ENCODE peak calls at places on chromosomes 16 and 17, in ten cellular contexts. One of them, this sample, is unnamed.

GRCh38 chr16:4922721-4923342 is 14.1 kb downstream of the PPL start:
- DNase-seq in T-helper 2 cell treated with Interferon-gamma antibody and Interleukin-4, amounts not matched to agents 5 μg/mL and 100 μg/mL, for 36 hours: no peak
- DNase-seq in activated T-cell treated with anti-CD3 and anti-CD28 coated beads, Interleukin-2, amount 50 U/mL, for 72 hours: no peak
- DNase-seq in activated gamma-delta T cell treated with Interleukin-2 at 50 U/mL for 16 hours: no peak
- DNase-seq in testis: no peak
- DNase-seq in tibial nerve: no peak
- DNase-seq in B cell: no peak
- DNase-seq in stimulated activated naive B cell treated with anti-CD40 and anti-IgM and Interleukin-4, amounts not matched to agents 10 μg/mL and 1 μg/mL and 100 μg/mL, for 72 hours: no peak
- DNase-seq in occipital lobe: no peak
- DNase-seq in HTR-8/SVneo: no peak
- DNase-seq in this sample: no peak

GRCh38 chr16:88970095-88970494 is 6.9 kb downstream of the CBFA2T3 start:
- DNase-seq in T-helper 2 cell treated with Interferon-gamma antibody and Interleukin-4, amounts not matched to agents 5 μg/mL and 100 μg/mL, for 36 hours: no peak
- DNase-seq in activated T-cell treated with anti-CD3 and anti-CD28 coated beads, Interleukin-2, amount 50 U/mL, for 72 hours: no peak
- DNase-seq in activated gamma-delta T cell treated with Interleukin-2 at 50 U/mL for 16 hours: no peak
- DNase-seq in testis: no peak
- DNase-seq in tibial nerve: no peak
- DNase-seq in B cell: no peak
- DNase-seq in stimulated activated naive B cell treated with anti-CD40 and anti-IgM and Interleukin-4, amounts not matched to agents 10 μg/mL and 1 μg/mL and 100 μg/mL, for 72 hours: no peak
- DNase-seq in occipital lobe: no peak
- DNase-seq in HTR-8/SVneo: no peak
- DNase-seq in this sample: no peak

GRCh38 chr17:72192409-72193192 is 71.8 kb downstream of the SOX9 start:
- DNase-seq in T-helper 2 cell treated with Interferon-gamma antibody and Interleukin-4, amounts not matched to agents 5 μg/mL and 100 μg/mL, for 36 hours: no peak
- DNase-seq in activated T-cell treated with anti-CD3 and anti-CD28 coated beads, Interleukin-2, amount 50 U/mL, for 72 hours: no peak
- DNase-seq in activated gamma-delta T cell treated with Interleukin-2 at 50 U/mL for 16 hours: no peak
- DNase-seq in testis: peak
- DNase-seq in tibial nerve: peak
- DNase-seq in B cell: no peak
- DNase-seq in stimulated activated naive B cell treated with anti-CD40 and anti-IgM and Interleukin-4, amounts not matched to agents 10 μg/mL and 1 μg/mL and 100 μg/mL, for 72 hours: no peak
- DNase-seq in occipital lobe: peak
- DNase-seq in HTR-8/SVneo: no peak
- DNase-seq in this sample: no peak

GRCh38 chr16:280552-280951 is at the start of gene ARHGDIG:
- DNase-seq in T-helper 2 cell treated with Interferon-gamma antibody and Interleukin-4, amounts not matched to agents 5 μg/mL and 100 μg/mL, for 36 hours: no peak
- DNase-seq in activated T-cell treated with anti-CD3 and anti-CD28 coated beads, Interleukin-2, amount 50 U/mL, for 72 hours: no peak
- DNase-seq in activated gamma-delta T cell treated with Interleukin-2 at 50 U/mL for 16 hours: no peak
- DNase-seq in testis: no peak
- DNase-seq in tibial nerve: no peak
- DNase-seq in B cell: no peak
- DNase-seq in stimulated activated naive B cell treated with anti-CD40 and anti-IgM and Interleukin-4, amounts not matched to agents 10 μg/mL and 1 μg/mL and 100 μg/mL, for 72 hours: no peak
- DNase-seq in occipital lobe: no peak
- DNase-seq in HTR-8/SVneo: no peak
- DNase-seq in this sample: no peak

GRCh38 chr17:83199500-83200201 is 120.2 kb downstream of the METRNL start:
- DNase-seq in T-helper 2 cell treated with Interferon-gamma antibody and Interleukin-4, amounts not matched to agents 5 μg/mL and 100 μg/mL, for 36 hours: peak
- DNase-seq in activated T-cell treated with anti-CD3 and anti-CD28 coated beads, Interleukin-2, amount 50 U/mL, for 72 hours: peak
- DNase-seq in activated gamma-delta T cell treated with Interleukin-2 at 50 U/mL for 16 hours: peak
- DNase-seq in testis: peak
- DNase-seq in tibial nerve: peak
- DNase-seq in B cell: peak
- DNase-seq in stimulated activated naive B cell treated with anti-CD40 and anti-IgM and Interleukin-4, amounts not matched to agents 10 μg/mL and 1 μg/mL and 100 μg/mL, for 72 hours: peak
- DNase-seq in occipital lobe: no peak
- DNase-seq in HTR-8/SVneo: no peak
- DNase-seq in this sample: peak

GRCh38 chr17:29113334-29113733 is 66.9 kb downstream of the MYO18A start:
- DNase-seq in T-helper 2 cell treated with Interferon-gamma antibody and Interleukin-4, amounts not matched to agents 5 μg/mL and 100 μg/mL, for 36 hours: no peak
- DNase-seq in activated T-cell treated with anti-CD3 and anti-CD28 coated beads, Interleukin-2, amount 50 U/mL, for 72 hours: no peak
- DNase-seq in activated gamma-delta T cell treated with Interleukin-2 at 50 U/mL for 16 hours: no peak
- DNase-seq in testis: no peak
- DNase-seq in tibial nerve: no peak
- DNase-seq in B cell: no peak
- DNase-seq in stimulated activated naive B cell treated with anti-CD40 and anti-IgM and Interleukin-4, amounts not matched to agents 10 μg/mL and 1 μg/mL and 100 μg/mL, for 72 hours: no peak
- DNase-seq in occipital lobe: no peak
- DNase-seq in HTR-8/SVneo: no peak
- DNase-seq in this sample: no peak

GRCh38 chr17:79077587-79077986 is 3.0 kb downstream of the ENGASE start:
- DNase-seq in T-helper 2 cell treated with Interferon-gamma antibody and Interleukin-4, amounts not matched to agents 5 μg/mL and 100 μg/mL, for 36 hours: no peak
- DNase-seq in activated T-cell treated with anti-CD3 and anti-CD28 coated beads, Interleukin-2, amount 50 U/mL, for 72 hours: no peak
- DNase-seq in activated gamma-delta T cell treated with Interleukin-2 at 50 U/mL for 16 hours: no peak
- DNase-seq in testis: no peak
- DNase-seq in tibial nerve: no peak
- DNase-seq in B cell: no peak
- DNase-seq in stimulated activated naive B cell treated with anti-CD40 and anti-IgM and Interleukin-4, amounts not matched to agents 10 μg/mL and 1 μg/mL and 100 μg/mL, for 72 hours: no peak
- DNase-seq in occipital lobe: no peak
- DNase-seq in HTR-8/SVneo: no peak
- DNase-seq in this sample: no peak

GRCh38 chr17:18139092-18139491 is 30.5 kb downstream of the MYO15A start:
- DNase-seq in T-helper 2 cell treated with Interferon-gamma antibody and Interleukin-4, amounts not matched to agents 5 μg/mL and 100 μg/mL, for 36 hours: no peak
- DNase-seq in activated T-cell treated with anti-CD3 and anti-CD28 coated beads, Interleukin-2, amount 50 U/mL, for 72 hours: no peak
- DNase-seq in activated gamma-delta T cell treated with Interleukin-2 at 50 U/mL for 16 hours: no peak
- DNase-seq in testis: no peak
- DNase-seq in tibial nerve: no peak
- DNase-seq in B cell: no peak
- DNase-seq in stimulated activated naive B cell treated with anti-CD40 and anti-IgM and Interleukin-4, amounts not matched to agents 10 μg/mL and 1 μg/mL and 100 μg/mL, for 72 hours: no peak
- DNase-seq in occipital lobe: no peak
- DNase-seq in HTR-8/SVneo: no peak
- DNase-seq in this sample: no peak

GRCh38 chr16:425740-426114 is 278 bp downstream of the RAB11FIP3 start:
- DNase-seq in T-helper 2 cell treated with Interferon-gamma antibody and Interleukin-4, amounts not matched to agents 5 μg/mL and 100 μg/mL, for 36 hours: no peak
- DNase-seq in activated T-cell treated with anti-CD3 and anti-CD28 coated beads, Interleukin-2, amount 50 U/mL, for 72 hours: peak
- DNase-seq in activated gamma-delta T cell treated with Interleukin-2 at 50 U/mL for 16 hours: no peak
- DNase-seq in testis: no peak
- DNase-seq in tibial nerve: no peak
- DNase-seq in B cell: no peak
- DNase-seq in stimulated activated naive B cell treated with anti-CD40 and anti-IgM and Interleukin-4, amounts not matched to agents 10 μg/mL and 1 μg/mL and 100 μg/mL, for 72 hours: no peak
- DNase-seq in occipital lobe: no peak
- DNase-seq in HTR-8/SVneo: no peak
- DNase-seq in this sample: no peak

GRCh38 chr17:57668332-57668731 is 76.8 kb downstream of the CCDC182 start:
- DNase-seq in T-helper 2 cell treated with Interferon-gamma antibody and Interleukin-4, amounts not matched to agents 5 μg/mL and 100 μg/mL, for 36 hours: no peak
- DNase-seq in activated T-cell treated with anti-CD3 and anti-CD28 coated beads, Interleukin-2, amount 50 U/mL, for 72 hours: no peak
- DNase-seq in activated gamma-delta T cell treated with Interleukin-2 at 50 U/mL for 16 hours: no peak
- DNase-seq in testis: peak
- DNase-seq in tibial nerve: no peak
- DNase-seq in B cell: no peak
- DNase-seq in stimulated activated naive B cell treated with anti-CD40 and anti-IgM and Interleukin-4, amounts not matched to agents 10 μg/mL and 1 μg/mL and 100 μg/mL, for 72 hours: no peak
- DNase-seq in occipital lobe: no peak
- DNase-seq in HTR-8/SVneo: no peak
- DNase-seq in this sample: no peak

GRCh38 chr16:29816694-29817441 is 916 bp downstream of the PAGR1 start:
- DNase-seq in T-helper 2 cell treated with Interferon-gamma antibody and Interleukin-4, amounts not matched to agents 5 μg/mL and 100 μg/mL, for 36 hours: peak
- DNase-seq in activated T-cell treated with anti-CD3 and anti-CD28 coated beads, Interleukin-2, amount 50 U/mL, for 72 hours: peak
- DNase-seq in activated gamma-delta T cell treated with Interleukin-2 at 50 U/mL for 16 hours: peak
- DNase-seq in testis: peak
- DNase-seq in tibial nerve: no peak
- DNase-seq in B cell: no peak
- DNase-seq in stimulated activated naive B cell treated with anti-CD40 and anti-IgM and Interleukin-4, amounts not matched to agents 10 μg/mL and 1 μg/mL and 100 μg/mL, for 72 hours: peak
- DNase-seq in occipital lobe: peak
- DNase-seq in HTR-8/SVneo: peak
- DNase-seq in this sample: no peak

GRCh38 chr16:71896688-71897368 is 1.5 kb downstream of the IST1 start:
- DNase-seq in T-helper 2 cell treated with Interferon-gamma antibody and Interleukin-4, amounts not matched to agents 5 μg/mL and 100 μg/mL, for 36 hours: no peak
- DNase-seq in activated T-cell treated with anti-CD3 and anti-CD28 coated beads, Interleukin-2, amount 50 U/mL, for 72 hours: no peak
- DNase-seq in activated gamma-delta T cell treated with Interleukin-2 at 50 U/mL for 16 hours: no peak
- DNase-seq in testis: no peak
- DNase-seq in tibial nerve: no peak
- DNase-seq in B cell: no peak
- DNase-seq in stimulated activated naive B cell treated with anti-CD40 and anti-IgM and Interleukin-4, amounts not matched to agents 10 μg/mL and 1 μg/mL and 100 μg/mL, for 72 hours: no peak
- DNase-seq in occipital lobe: no peak
- DNase-seq in HTR-8/SVneo: no peak
- DNase-seq in this sample: no peak

GRCh38 chr17:67452681-67453554 is 75.8 kb downstream of the PITPNC1 start:
- DNase-seq in T-helper 2 cell treated with Interferon-gamma antibody and Interleukin-4, amounts not matched to agents 5 μg/mL and 100 μg/mL, for 36 hours: peak
- DNase-seq in activated T-cell treated with anti-CD3 and anti-CD28 coated beads, Interleukin-2, amount 50 U/mL, for 72 hours: no peak
- DNase-seq in activated gamma-delta T cell treated with Interleukin-2 at 50 U/mL for 16 hours: peak
- DNase-seq in testis: no peak
- DNase-seq in tibial nerve: no peak
- DNase-seq in B cell: no peak
- DNase-seq in stimulated activated naive B cell treated with anti-CD40 and anti-IgM and Interleukin-4, amounts not matched to agents 10 μg/mL and 1 μg/mL and 100 μg/mL, for 72 hours: no peak
- DNase-seq in occipital lobe: no peak
- DNase-seq in HTR-8/SVneo: no peak
- DNase-seq in this sample: no peak

GRCh38 chr17:2094891-2095535 is 40.1 kb downstream of the HIC1 start:
- DNase-seq in T-helper 2 cell treated with Interferon-gamma antibody and Interleukin-4, amounts not matched to agents 5 μg/mL and 100 μg/mL, for 36 hours: no peak
- DNase-seq in activated T-cell treated with anti-CD3 and anti-CD28 coated beads, Interleukin-2, amount 50 U/mL, for 72 hours: no peak
- DNase-seq in activated gamma-delta T cell treated with Interleukin-2 at 50 U/mL for 16 hours: no peak
- DNase-seq in testis: peak
- DNase-seq in tibial nerve: no peak
- DNase-seq in B cell: no peak
- DNase-seq in stimulated activated naive B cell treated with anti-CD40 and anti-IgM and Interleukin-4, amounts not matched to agents 10 μg/mL and 1 μg/mL and 100 μg/mL, for 72 hours: no peak
- DNase-seq in occipital lobe: no peak
- DNase-seq in HTR-8/SVneo: no peak
- DNase-seq in this sample: no peak

GRCh38 chr17:43832168-43832975 is 574 bp downstream of the MPP3 start:
- DNase-seq in T-helper 2 cell treated with Interferon-gamma antibody and Interleukin-4, amounts not matched to agents 5 μg/mL and 100 μg/mL, for 36 hours: no peak
- DNase-seq in activated T-cell treated with anti-CD3 and anti-CD28 coated beads, Interleukin-2, amount 50 U/mL, for 72 hours: peak
- DNase-seq in activated gamma-delta T cell treated with Interleukin-2 at 50 U/mL for 16 hours: no peak
- DNase-seq in testis: peak
- DNase-seq in tibial nerve: peak
- DNase-seq in B cell: no peak
- DNase-seq in stimulated activated naive B cell treated with anti-CD40 and anti-IgM and Interleukin-4, amounts not matched to agents 10 μg/mL and 1 μg/mL and 100 μg/mL, for 72 hours: no peak
- DNase-seq in occipital lobe: no peak
- DNase-seq in HTR-8/SVneo: peak
- DNase-seq in this sample: no peak

GRCh38 chr17:40417258-40417608 is 463 bp downstream of the TOP2A start:
- DNase-seq in T-helper 2 cell treated with Interferon-gamma antibody and Interleukin-4, amounts not matched to agents 5 μg/mL and 100 μg/mL, for 36 hours: no peak
- DNase-seq in activated T-cell treated with anti-CD3 and anti-CD28 coated beads, Interleukin-2, amount 50 U/mL, for 72 hours: no peak
- DNase-seq in activated gamma-delta T cell treated with Interleukin-2 at 50 U/mL for 16 hours: no peak
- DNase-seq in testis: peak
- DNase-seq in tibial nerve: no peak
- DNase-seq in B cell: no peak
- DNase-seq in stimulated activated naive B cell treated with anti-CD40 and anti-IgM and Interleukin-4, amounts not matched to agents 10 μg/mL and 1 μg/mL and 100 μg/mL, for 72 hours: no peak
- DNase-seq in occipital lobe: no peak
- DNase-seq in HTR-8/SVneo: no peak
- DNase-seq in this sample: no peak

GRCh38 chr16:50395763-50396710 is 27.2 kb upstream of the BRD7 start:
- DNase-seq in T-helper 2 cell treated with Interferon-gamma antibody and Interleukin-4, amounts not matched to agents 5 μg/mL and 100 μg/mL, for 36 hours: no peak
- DNase-seq in activated T-cell treated with anti-CD3 and anti-CD28 coated beads, Interleukin-2, amount 50 U/mL, for 72 hours: no peak
- DNase-seq in activated gamma-delta T cell treated with Interleukin-2 at 50 U/mL for 16 hours: no peak
- DNase-seq in testis: no peak
- DNase-seq in tibial nerve: no peak
- DNase-seq in B cell: no peak
- DNase-seq in stimulated activated naive B cell treated with anti-CD40 and anti-IgM and Interleukin-4, amounts not matched to agents 10 μg/mL and 1 μg/mL and 100 μg/mL, for 72 hours: no peak
- DNase-seq in occipital lobe: no peak
- DNase-seq in HTR-8/SVneo: no peak
- DNase-seq in this sample: peak

GRCh38 chr17:14302421-14303099 is 1.7 kb downstream of the HS3ST3B1 start:
- DNase-seq in T-helper 2 cell treated with Interferon-gamma antibody and Interleukin-4, amounts not matched to agents 5 μg/mL and 100 μg/mL, for 36 hours: peak
- DNase-seq in activated T-cell treated with anti-CD3 and anti-CD28 coated beads, Interleukin-2, amount 50 U/mL, for 72 hours: peak
- DNase-seq in activated gamma-delta T cell treated with Interleukin-2 at 50 U/mL for 16 hours: peak
- DNase-seq in testis: peak
- DNase-seq in tibial nerve: peak
- DNase-seq in B cell: peak
- DNase-seq in stimulated activated naive B cell treated with anti-CD40 and anti-IgM and Interleukin-4, amounts not matched to agents 10 μg/mL and 1 μg/mL and 100 μg/mL, for 72 hours: peak
- DNase-seq in occipital lobe: peak
- DNase-seq in HTR-8/SVneo: peak
- DNase-seq in this sample: peak

GRCh38 chr17:38611070-38611786 is 5.5 kb upstream of the SRCIN1 start:
- DNase-seq in T-helper 2 cell treated with Interferon-gamma antibody and Interleukin-4, amounts not matched to agents 5 μg/mL and 100 μg/mL, for 36 hours: no peak
- DNase-seq in activated T-cell treated with anti-CD3 and anti-CD28 coated beads, Interleukin-2, amount 50 U/mL, for 72 hours: no peak
- DNase-seq in activated gamma-delta T cell treated with Interleukin-2 at 50 U/mL for 16 hours: no peak
- DNase-seq in testis: no peak
- DNase-seq in tibial nerve: no peak
- DNase-seq in B cell: no peak
- DNase-seq in stimulated activated naive B cell treated with anti-CD40 and anti-IgM and Interleukin-4, amounts not matched to agents 10 μg/mL and 1 μg/mL and 100 μg/mL, for 72 hours: no peak
- DNase-seq in occipital lobe: no peak
- DNase-seq in HTR-8/SVneo: no peak
- DNase-seq in this sample: no peak

GRCh38 chr17:19579867-19580565 is 46.4 kb downstream of the SLC47A1 start:
- DNase-seq in T-helper 2 cell treated with Interferon-gamma antibody and Interleukin-4, amounts not matched to agents 5 μg/mL and 100 μg/mL, for 36 hours: no peak
- DNase-seq in activated T-cell treated with anti-CD3 and anti-CD28 coated beads, Interleukin-2, amount 50 U/mL, for 72 hours: no peak
- DNase-seq in activated gamma-delta T cell treated with Interleukin-2 at 50 U/mL for 16 hours: no peak
- DNase-seq in testis: peak
- DNase-seq in tibial nerve: no peak
- DNase-seq in B cell: no peak
- DNase-seq in stimulated activated naive B cell treated with anti-CD40 and anti-IgM and Interleukin-4, amounts not matched to agents 10 μg/mL and 1 μg/mL and 100 μg/mL, for 72 hours: no peak
- DNase-seq in occipital lobe: no peak
- DNase-seq in HTR-8/SVneo: no peak
- DNase-seq in this sample: no peak

GRCh38 chr16:66418165-66418962 is 8.7 kb upstream of the BEAN1 start:
- DNase-seq in T-helper 2 cell treated with Interferon-gamma antibody and Interleukin-4, amounts not matched to agents 5 μg/mL and 100 μg/mL, for 36 hours: no peak
- DNase-seq in activated T-cell treated with anti-CD3 and anti-CD28 coated beads, Interleukin-2, amount 50 U/mL, for 72 hours: no peak
- DNase-seq in activated gamma-delta T cell treated with Interleukin-2 at 50 U/mL for 16 hours: no peak
- DNase-seq in testis: no peak
- DNase-seq in tibial nerve: no peak
- DNase-seq in B cell: peak
- DNase-seq in stimulated activated naive B cell treated with anti-CD40 and anti-IgM and Interleukin-4, amounts not matched to agents 10 μg/mL and 1 μg/mL and 100 μg/mL, for 72 hours: no peak
- DNase-seq in occipital lobe: no peak
- DNase-seq in HTR-8/SVneo: no peak
- DNase-seq in this sample: no peak

GRCh38 chr17:27565874-27566672 is 64.9 kb upstream of the LGALS9 start:
- DNase-seq in T-helper 2 cell treated with Interferon-gamma antibody and Interleukin-4, amounts not matched to agents 5 μg/mL and 100 μg/mL, for 36 hours: peak
- DNase-seq in activated T-cell treated with anti-CD3 and anti-CD28 coated beads, Interleukin-2, amount 50 U/mL, for 72 hours: peak
- DNase-seq in activated gamma-delta T cell treated with Interleukin-2 at 50 U/mL for 16 hours: no peak
- DNase-seq in testis: no peak
- DNase-seq in tibial nerve: no peak
- DNase-seq in B cell: no peak
- DNase-seq in stimulated activated naive B cell treated with anti-CD40 and anti-IgM and Interleukin-4, amounts not matched to agents 10 μg/mL and 1 μg/mL and 100 μg/mL, for 72 hours: peak
- DNase-seq in occipital lobe: no peak
- DNase-seq in HTR-8/SVneo: no peak
- DNase-seq in this sample: no peak

GRCh38 chr16:46986438-46986837 is 13.0 kb upstream of the DNAJA2 start:
- DNase-seq in T-helper 2 cell treated with Interferon-gamma antibody and Interleukin-4, amounts not matched to agents 5 μg/mL and 100 μg/mL, for 36 hours: no peak
- DNase-seq in activated T-cell treated with anti-CD3 and anti-CD28 coated beads, Interleukin-2, amount 50 U/mL, for 72 hours: no peak
- DNase-seq in activated gamma-delta T cell treated with Interleukin-2 at 50 U/mL for 16 hours: no peak
- DNase-seq in testis: no peak
- DNase-seq in tibial nerve: no peak
- DNase-seq in B cell: no peak
- DNase-seq in stimulated activated naive B cell treated with anti-CD40 and anti-IgM and Interleukin-4, amounts not matched to agents 10 μg/mL and 1 μg/mL and 100 μg/mL, for 72 hours: no peak
- DNase-seq in occipital lobe: no peak
- DNase-seq in HTR-8/SVneo: no peak
- DNase-seq in this sample: no peak

GRCh38 chr16:24046442-24046841 is 209.7 kb upstream of the CACNG3 start:
- DNase-seq in T-helper 2 cell treated with Interferon-gamma antibody and Interleukin-4, amounts not matched to agents 5 μg/mL and 100 μg/mL, for 36 hours: no peak
- DNase-seq in activated T-cell treated with anti-CD3 and anti-CD28 coated beads, Interleukin-2, amount 50 U/mL, for 72 hours: no peak
- DNase-seq in activated gamma-delta T cell treated with Interleukin-2 at 50 U/mL for 16 hours: no peak
- DNase-seq in testis: no peak
- DNase-seq in tibial nerve: no peak
- DNase-seq in B cell: no peak
- DNase-seq in stimulated activated naive B cell treated with anti-CD40 and anti-IgM and Interleukin-4, amounts not matched to agents 10 μg/mL and 1 μg/mL and 100 μg/mL, for 72 hours: no peak
- DNase-seq in occipital lobe: no peak
- DNase-seq in HTR-8/SVneo: no peak
- DNase-seq in this sample: no peak

GRCh38 chr17:64778367-64779290 is 116.5 kb upstream of the SMURF2 start:
- DNase-seq in T-helper 2 cell treated with Interferon-gamma antibody and Interleukin-4, amounts not matched to agents 5 μg/mL and 100 μg/mL, for 36 hours: no peak
- DNase-seq in activated T-cell treated with anti-CD3 and anti-CD28 coated beads, Interleukin-2, amount 50 U/mL, for 72 hours: no peak
- DNase-seq in activated gamma-delta T cell treated with Interleukin-2 at 50 U/mL for 16 hours: no peak
- DNase-seq in testis: peak
- DNase-seq in tibial nerve: no peak
- DNase-seq in B cell: no peak
- DNase-seq in stimulated activated naive B cell treated with anti-CD40 and anti-IgM and Interleukin-4, amounts not matched to agents 10 μg/mL and 1 μg/mL and 100 μg/mL, for 72 hours: no peak
- DNase-seq in occipital lobe: peak
- DNase-seq in HTR-8/SVneo: no peak
- DNase-seq in this sample: peak

GRCh38 chr16:88861359-88861758 is 4.4 kb downstream of the TRAPPC2L start:
- DNase-seq in T-helper 2 cell treated with Interferon-gamma antibody and Interleukin-4, amounts not matched to agents 5 μg/mL and 100 μg/mL, for 36 hours: no peak
- DNase-seq in activated T-cell treated with anti-CD3 and anti-CD28 coated beads, Interleukin-2, amount 50 U/mL, for 72 hours: no peak
- DNase-seq in activated gamma-delta T cell treated with Interleukin-2 at 50 U/mL for 16 hours: no peak
- DNase-seq in testis: no peak
- DNase-seq in tibial nerve: no peak
- DNase-seq in B cell: no peak
- DNase-seq in stimulated activated naive B cell treated with anti-CD40 and anti-IgM and Interleukin-4, amounts not matched to agents 10 μg/mL and 1 μg/mL and 100 μg/mL, for 72 hours: no peak
- DNase-seq in occipital lobe: no peak
- DNase-seq in HTR-8/SVneo: no peak
- DNase-seq in this sample: no peak

GRCh38 chr16:84350611-84351400 is 17.5 kb upstream of the ATP2C2 start:
- DNase-seq in T-helper 2 cell treated with Interferon-gamma antibody and Interleukin-4, amounts not matched to agents 5 μg/mL and 100 μg/mL, for 36 hours: no peak
- DNase-seq in activated T-cell treated with anti-CD3 and anti-CD28 coated beads, Interleukin-2, amount 50 U/mL, for 72 hours: no peak
- DNase-seq in activated gamma-delta T cell treated with Interleukin-2 at 50 U/mL for 16 hours: no peak
- DNase-seq in testis: no peak
- DNase-seq in tibial nerve: no peak
- DNase-seq in B cell: no peak
- DNase-seq in stimulated activated naive B cell treated with anti-CD40 and anti-IgM and Interleukin-4, amounts not matched to agents 10 μg/mL and 1 μg/mL and 100 μg/mL, for 72 hours: no peak
- DNase-seq in occipital lobe: no peak
- DNase-seq in HTR-8/SVneo: no peak
- DNase-seq in this sample: no peak

GRCh38 chr16:81143921-81144471 is 47.8 kb upstream of the GCSH start:
- DNase-seq in T-helper 2 cell treated with Interferon-gamma antibody and Interleukin-4, amounts not matched to agents 5 μg/mL and 100 μg/mL, for 36 hours: no peak
- DNase-seq in activated T-cell treated with anti-CD3 and anti-CD28 coated beads, Interleukin-2, amount 50 U/mL, for 72 hours: no peak
- DNase-seq in activated gamma-delta T cell treated with Interleukin-2 at 50 U/mL for 16 hours: no peak
- DNase-seq in testis: no peak
- DNase-seq in tibial nerve: no peak
- DNase-seq in B cell: no peak
- DNase-seq in stimulated activated naive B cell treated with anti-CD40 and anti-IgM and Interleukin-4, amounts not matched to agents 10 μg/mL and 1 μg/mL and 100 μg/mL, for 72 hours: no peak
- DNase-seq in occipital lobe: no peak
- DNase-seq in HTR-8/SVneo: no peak
- DNase-seq in this sample: no peak

This sample was measured in GM06990.